ENCODE peak calls at places on chromosomes 5 and 9, in eight cellular contexts. G is stimulated activated naive CD8-positive, alpha-beta T cell treated with anti-CD3 and anti-CD28 coated beads, Interleukin-15, Interleukin-2, amounts not matched to agents 100 U/mL and 50 U/mL, for 24 hours; N is T-cell; A is KBM-7; O is CD8-positive, alpha-beta memory T cell; S is tibial nerve; H is left lobe of liver; Q is ovary. X is an unnamed sample.

GRCh38 chr5:71882826-71883744 is 164.0 kb downstream of the CARTPT start:
- DNase-seq in S (no peak), H (no peak), A (no peak), N (no peak), G (no peak), Q (no peak), O (no peak), X (no peak)

GRCh38 chr5:131810510-131811249 is 13.9 kb upstream of the FNIP1 start:
- DNase-seq in G (no peak), O (no peak), H (no peak), N (no peak), Q (no peak), A (peak), S (no peak), X (no peak)

GRCh38 chr5:89190515-89191265 is 307.7 kb upstream of the MEF2C start:
- DNase-seq in G (no peak), A (peak), Q (no peak), S (no peak), N (no peak), O (no peak), H (no peak), X (no peak)

GRCh38 chr5:157690690-157691433 is 19.5 kb downstream of the C5orf52 start:
- DNase-seq in H (peak), A (no peak), Q (no peak), G (no peak), S (no peak), O (no peak), N (no peak), X (no peak)

GRCh38 chr5:92505925-92506324 is 1075.1 kb downstream of the NR2F1-AS1 start:
- DNase-seq in G (no peak), S (no peak), N (no peak), A (no peak), H (no peak), Q (no peak), O (no peak), X (no peak)

GRCh38 chr5:3225201-3225960 is 370.3 kb upstream of the IRX1 start:
- DNase-seq in N (no peak), Q (no peak), H (no peak), S (no peak), O (no peak), A (no peak), G (no peak), X (no peak)

GRCh38 chr5:54279960-54280359 is 30.4 kb downstream of the ARL15 start:
- DNase-seq in G (no peak), O (no peak), Q (no peak), H (no peak), S (no peak), N (no peak), A (no peak), X (no peak)

GRCh38 chr9:129258823-129259301 is 80.8 kb upstream of the IER5L start:
- DNase-seq in H (no peak), Q (no peak), A (no peak), S (no peak), G (no peak), O (peak), N (no peak), X (no peak)

GRCh38 chr5:157574456-157575095 is 999 bp downstream of the ADAM19 start:
- DNase-seq in H (no peak), S (no peak), G (no peak), O (no peak), N (no peak), Q (peak), A (no peak), X (no peak)

GRCh38 chr9:98639133-98639532 is 69.6 kb downstream of the GABBR2 start:
- DNase-seq in H (no peak), G (no peak), A (no peak), N (no peak), Q (no peak), O (no peak), S (no peak), X (no peak)

GRCh38 chr9:3331801-3332200 is 194.0 kb downstream of the RFX3 start:
- DNase-seq in O (no peak), Q (no peak), A (peak), S (no peak), H (no peak), G (peak), N (no peak), X (no peak)

GRCh38 chr9:99103505-99103904 is 1.4 kb upstream of the TGFBR1 start:
- DNase-seq in G (no peak), S (no peak), Q (no peak), A (no peak), O (no peak), N (no peak), H (no peak), X (no peak)

GRCh38 chr9:136854113-136854841 is 2.1 kb downstream of the MAMDC4 start:
- DNase-seq in S (no peak), O (no peak), A (no peak), G (no peak), H (peak), Q (peak), N (no peak), X (no peak)

GRCh38 chr9:36325081-36325828 is 67.0 kb upstream of the GNE start:
- DNase-seq in G (no peak), O (no peak), Q (no peak), A (no peak), N (no peak), S (no peak), H (no peak), X (no peak)